ENCODE peak calls at places on chromosomes 3 and 15, in ten cellular contexts. Z, H, F, Y, N, X, P, S, R and W are unnamed samples.

GRCh38 chr3:150248116-150248864 is 159.8 kb upstream of the TSC22D2 start:
- DNase-seq in P (no peak), F (no peak), S (no peak), H (no peak), R (no peak), N (peak), Y (no peak), Z (no peak), X (no peak), W (no peak)

GRCh38 chr3:171461087-171461917 is 1.1 kb upstream of the TNIK start:
- DNase-seq in X (peak), F (no peak), S (peak), Y (peak), H (no peak), P (peak), N (no peak), R (no peak), Z (peak), W (peak)

GRCh38 chr15:67501177-67501835 is 19.6 kb upstream of the C15orf61 start:
- DNase-seq in S (no peak), Y (peak), R (no peak), Z (peak), P (no peak), X (no peak), F (no peak), H (no peak), N (no peak), W (no peak)

GRCh38 chr3:33868309-33868708 is 69.9 kb downstream of the PDCD6IP start:
- DNase-seq in Z (no peak), N (no peak), S (no peak), F (no peak), Y (no peak), R (no peak), X (no peak), P (no peak), H (no peak), W (no peak)

GRCh38 chr3:37544869-37545352 is 316.8 kb upstream of the CTDSPL start:
- DNase-seq in F (peak), N (no peak), H (no peak), P (no peak), Z (no peak), Y (no peak), R (no peak), S (no peak), X (no peak), W (no peak)

GRCh38 chr15:71515375-71516186 is 294.8 kb upstream of the NR2E3 start:
- DNase-seq in F (no peak), N (no peak), X (peak), H (no peak), S (no peak), Y (peak), P (peak), Z (no peak), R (no peak), W (peak)

GRCh38 chr3:122661633-122662032 is 19.0 kb upstream of the PARP14 start:
- DNase-seq in P (no peak), F (no peak), Z (peak), Y (no peak), N (no peak), R (no peak), H (peak), X (peak), S (no peak), W (no peak)

GRCh38 chr15:57992761-57993295 is 72.7 kb downstream of the ALDH1A2 start:
- DNase-seq in X (no peak), F (no peak), H (no peak), Y (no peak), N (no peak), P (no peak), R (no peak), Z (no peak), S (no peak), W (no peak)

GRCh38 chr3:64109438-64109837 is 86.1 kb upstream of the PSMD6 start:
- DNase-seq in Z (no peak), R (no peak), N (no peak), Y (peak), H (no peak), F (no peak), P (peak), S (no peak), X (peak), W (no peak)

GRCh38 chr15:45089712-45090373 is 24.1 kb downstream of the DUOX2 start:
- DNase-seq in X (no peak), F (no peak), N (no peak), H (no peak), S (no peak), Z (no peak), R (no peak), Y (no peak), P (no peak), W (no peak)

GRCh38 chr15:45087513-45087912 is 26.5 kb downstream of the DUOX2 start:
- DNase-seq in Y (no peak), N (no peak), H (no peak), R (no peak), Z (peak), X (no peak), F (no peak), S (no peak), P (no peak), W (no peak)

GRCh38 chr15:45091581-45091980 is 22.4 kb downstream of the DUOX2 start:
- DNase-seq in S (no peak), R (no peak), X (no peak), P (no peak), N (no peak), H (no peak), Y (no peak), Z (no peak), F (no peak), W (peak)

GRCh38 chr15:45091161-45091560 is 22.8 kb downstream of the DUOX2 start:
- DNase-seq in Y (peak), P (no peak), X (no peak), S (no peak), R (no peak), H (no peak), N (no peak), F (no peak), Z (no peak), W (no peak)

DNA sequence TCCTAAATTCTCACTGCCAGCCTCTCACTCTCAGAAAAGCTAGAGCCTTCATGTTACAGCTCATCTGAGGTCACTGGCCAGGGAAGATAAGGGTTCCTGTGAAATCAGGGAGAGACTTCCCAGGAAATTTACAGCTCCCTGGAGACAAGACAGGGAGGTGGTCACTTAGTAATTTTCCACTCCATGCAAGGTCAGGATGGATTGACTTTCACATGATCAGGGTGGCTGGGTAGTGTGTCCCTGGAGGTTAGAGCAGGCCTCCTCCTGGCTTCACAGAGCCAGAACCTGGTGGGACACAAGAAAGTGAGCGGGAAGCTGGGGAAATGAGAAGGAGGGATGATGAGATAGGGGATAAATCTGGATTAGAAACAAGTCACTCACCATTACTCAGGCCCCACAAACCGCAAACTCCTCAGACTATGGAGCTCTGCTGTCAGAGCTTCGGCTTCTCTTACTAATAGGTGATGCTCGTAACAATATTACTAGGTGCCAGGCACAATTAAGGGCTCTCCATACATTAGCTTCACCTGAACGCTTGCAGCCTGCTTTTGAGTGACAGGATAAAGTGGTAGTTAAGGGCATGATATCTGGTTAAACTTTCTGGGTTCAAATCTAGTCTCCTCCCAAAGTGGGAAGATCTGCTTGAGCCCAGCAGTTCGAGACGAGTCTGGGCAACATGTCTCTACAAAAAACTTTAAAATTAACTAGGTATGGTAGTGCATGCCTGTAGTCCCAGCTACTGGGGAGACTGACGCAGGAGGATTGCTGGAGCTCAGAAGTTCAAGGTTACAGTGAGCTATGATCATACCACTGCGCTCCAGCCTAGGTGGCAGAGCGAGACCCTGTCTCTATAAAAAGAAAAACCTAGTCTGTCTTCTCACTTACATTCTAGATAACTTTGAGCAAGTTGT is 24.9 kb downstream of the DUOX2 start:
- DNase-seq in R (no peak), Y (no peak), H (no peak), X (no peak), S (no peak), Z (no peak), P (no peak), N (no peak), F (no peak), W (peak)
- TF ChIP-seq POLR2A in R (no peak), Y (no peak), H (no peak), X (no peak), S (no peak), Z (no peak), P (no peak), N (no peak), F (no peak), W (no peak)

GRCh38 chr15:74614744-74615312 is 808 bp upstream of the CLK3 start:
- DNase-seq in Y (peak), S (peak), Z (peak), R (peak), H (peak), F (peak), X (peak), P (peak), N (no peak), W (peak)

GRCh38 chr15:74616996-74617395 is 1.4 kb downstream of the CLK3 start:
- DNase-seq in Y (no peak), F (no peak), S (no peak), H (no peak), X (no peak), R (no peak), Z (no peak), P (no peak), N (no peak), W (no peak)

GRCh38 chr15:74613953-74614743 is 1.5 kb upstream of the CLK3 start:
- DNase-seq in P (no peak), Z (no peak), X (no peak), H (no peak), N (peak), S (no peak), R (no peak), Y (no peak), F (no peak), W (no peak)

GRCh38 chr15:74616020-74616939 is 644 bp downstream of the CLK3 start:
- DNase-seq in R (peak), F (peak), S (peak), P (peak), Y (no peak), X (peak), H (peak), Z (peak), N (peak), W (peak)

GRCh38 chr15:74615313-74616019 is at the start of gene CLK3:
- DNase-seq in F (peak), N (peak), R (peak), S (peak), Y (peak), Z (peak), X (peak), P (peak), H (peak), W (peak)
- TF ChIP-seq POLR2A in F (peak), N (peak), R (no peak), S (peak), Y (peak), Z (peak), X (peak), P (peak), H (peak), W (peak)

DNA sequence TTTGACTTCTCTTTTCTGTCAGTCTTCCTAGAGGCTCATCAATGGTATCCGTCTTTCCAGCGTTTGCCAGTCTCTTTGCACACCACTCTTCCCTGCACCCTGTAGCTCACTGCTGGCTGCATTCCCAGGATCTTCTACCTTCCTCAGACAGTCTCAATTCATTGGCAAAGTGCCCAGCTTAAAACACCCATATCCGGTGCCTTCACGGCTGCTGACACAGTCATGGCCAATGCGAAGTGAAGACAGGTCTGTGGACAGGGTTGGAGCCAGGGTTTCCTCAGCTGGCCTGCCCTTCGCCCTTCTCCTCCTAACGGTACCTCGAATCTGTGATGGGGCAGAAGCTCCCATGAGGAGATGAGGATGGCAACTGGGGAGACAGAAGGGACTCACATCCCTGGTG is 36.1 kb downstream of the PTH1R start:
- DNase-seq in R (no peak), Y (peak), X (peak), N (peak), F (peak), P (peak), H (no peak), S (no peak), Z (no peak), W (peak)
- TF ChIP-seq POLR2A in R (no peak), Y (no peak), X (no peak), N (no peak), F (no peak), P (no peak), H (no peak), S (no peak), Z (no peak), W (no peak)

DNA sequence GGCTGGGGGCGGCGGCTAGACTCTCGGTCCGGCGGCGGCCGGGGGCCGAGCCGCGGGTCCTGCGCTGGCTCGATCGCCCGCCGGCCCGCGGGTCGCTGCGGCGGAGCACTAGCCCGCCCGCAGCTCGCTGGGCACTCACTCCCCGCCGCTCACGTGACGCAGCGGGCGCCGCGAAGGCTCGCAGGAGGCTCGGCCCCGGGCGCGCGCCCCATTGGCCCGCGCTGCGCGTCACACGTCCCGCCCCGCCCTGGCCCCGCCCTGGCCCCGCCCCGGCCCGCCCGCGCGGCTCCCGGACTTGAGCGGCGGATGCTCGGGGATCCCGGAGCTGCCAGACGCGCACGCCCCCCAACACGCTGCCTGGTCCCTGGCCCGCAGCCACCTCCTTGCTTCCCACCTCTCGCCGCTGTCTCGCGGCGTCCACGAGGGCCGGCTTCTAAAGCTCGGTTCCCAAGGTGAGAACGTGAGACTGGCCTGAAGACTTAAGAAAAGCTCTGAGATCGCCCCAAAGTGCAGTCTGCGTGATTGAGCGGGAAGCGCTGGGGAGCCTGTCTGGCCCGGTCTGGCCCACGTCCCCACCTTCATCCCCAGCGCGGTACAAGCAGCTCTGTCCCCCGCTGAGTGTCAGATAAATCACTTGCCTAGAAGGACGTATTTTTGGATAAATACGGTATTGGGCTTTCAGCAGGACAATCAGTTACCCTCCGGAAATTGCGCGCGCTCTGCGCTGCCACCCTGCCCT is at the start of gene KLF15:
- DNase-seq in H (peak), Z (peak), N (peak), F (peak), S (peak), X (peak), P (peak), R (peak), Y (peak), W (peak)
- TF ChIP-seq POLR2A in H (peak), Z (no peak), N (peak), F (no peak), S (peak), X (peak), P (no peak), R (no peak), Y (no peak), W (peak)

GRCh38 chr3:196284396-196284795 is 3.1 kb downstream of the PCYT1A start:
- DNase-seq in Y (no peak), P (no peak), F (no peak), X (no peak), N (no peak), R (no peak), H (no peak), S (no peak), Z (no peak), W (no peak)

GRCh38 chr3:196287066-196287404 is 491 bp downstream of the PCYT1A start:
- DNase-seq in F (no peak), Y (peak), P (no peak), H (peak), X (no peak), N (no peak), Z (no peak), R (no peak), S (no peak), W (no peak)

GRCh38 chr3:196292281-196292923 is 4.9 kb upstream of the PCYT1A start:
- DNase-seq in R (no peak), Z (no peak), H (peak), P (no peak), F (no peak), X (no peak), S (no peak), N (no peak), Y (no peak), W (no peak)

GRCh38 chr3:196288141-196288460 is 575 bp upstream of the PCYT1A start:
- DNase-seq in X (no peak), Z (no peak), F (no peak), R (no peak), P (no peak), Y (no peak), H (no peak), S (no peak), N (no peak), W (no peak)

DNA sequence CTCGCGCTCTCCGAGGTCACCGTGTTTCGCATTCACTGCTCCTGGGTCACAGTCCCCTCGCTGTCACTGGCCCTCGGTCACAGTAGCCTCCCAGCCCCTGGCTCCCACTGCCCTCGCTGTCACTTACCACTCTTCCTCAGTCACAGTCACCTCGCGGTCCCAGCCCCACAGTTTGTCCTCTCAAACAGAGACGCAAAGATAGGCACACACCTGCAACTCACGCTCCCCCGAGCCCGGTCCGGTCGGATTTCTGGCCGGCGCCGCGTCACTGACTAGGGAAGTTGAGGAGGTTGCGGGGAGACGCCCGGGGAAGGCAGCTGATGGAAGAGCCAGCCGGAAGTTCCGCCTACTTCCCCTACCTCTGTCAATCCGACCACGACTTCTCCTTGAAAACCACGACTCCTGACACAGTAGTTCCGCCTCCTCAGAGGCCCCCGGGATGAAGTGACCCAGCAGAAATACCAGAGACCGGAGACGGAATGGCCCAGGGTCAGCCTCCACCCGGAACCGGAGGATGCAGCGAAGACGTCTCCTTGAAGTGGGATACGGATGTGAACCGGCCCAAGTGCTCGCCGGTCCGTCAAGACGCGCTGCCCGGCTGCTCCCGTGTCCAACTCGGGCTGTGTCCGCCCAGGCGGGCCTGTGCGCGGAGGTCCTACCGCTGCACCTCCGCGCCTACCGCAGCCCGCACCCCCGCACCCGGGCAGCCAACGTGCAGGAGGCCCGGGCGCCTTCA is at the start of gene PCYT1A:
- DNase-seq in Y (peak), H (peak), Z (peak), N (peak), X (peak), R (peak), S (peak), P (peak), F (peak), W (peak)
- TF ChIP-seq POLR2A in Y (peak), H (peak), Z (peak), N (peak), X (peak), R (no peak), S (peak), P (peak), F (peak), W (peak)

GRCh38 chr3:186413615-186414415 is 51.8 kb upstream of the DGKG start:
- DNase-seq in Y (peak), S (peak), R (peak), F (peak), N (peak), P (peak), Z (peak), X (peak), H (peak), W (peak)
- TF ChIP-seq POLR2A in Y (no peak), S (no peak), R (no peak), F (no peak), N (no peak), P (no peak), Z (no peak), X (peak), H (no peak), W (peak)

GRCh38 chr3:5220667-5221431 is 33.3 kb downstream of the EDEM1 start:
- DNase-seq in F (no peak), Z (no peak), P (no peak), R (no peak), Y (no peak), N (no peak), S (no peak), X (no peak), H (no peak), W (no peak)
- TF ChIP-seq POLR2A in F (no peak), Z (no peak), P (no peak), R (no peak), Y (no peak), N (no peak), S (no peak), X (no peak), H (no peak), W (no peak)

GRCh38 chr3:48222616-48223513 is at the start of gene CAMP:
- DNase-seq in N (no peak), S (peak), Y (peak), R (peak), P (peak), H (peak), X (peak), Z (peak), F (peak), W (peak)
- TF ChIP-seq POLR2A in N (no peak), S (no peak), Y (no peak), R (no peak), P (no peak), H (no peak), X (no peak), Z (no peak), F (no peak), W (no peak)

GRCh38 chr15:55319537-55320325 is 709 bp downstream of the PIGB start:
- DNase-seq in Y (peak), F (no peak), N (no peak), R (peak), H (no peak), Z (peak), P (peak), S (peak), X (peak), W (no peak)

GRCh38 chr15:55322452-55322851 is 3.4 kb downstream of the PIGB start:
- DNase-seq in N (no peak), Y (no peak), R (no peak), Z (peak), H (no peak), P (no peak), X (no peak), F (no peak), S (no peak), W (no peak)

GRCh38 chr15:55320963-55321362 is 1.9 kb downstream of the PIGB start:
- DNase-seq in Y (no peak), S (no peak), P (no peak), R (no peak), F (no peak), H (no peak), X (no peak), N (no peak), Z (no peak), W (no peak)

GRCh38 chr15:55318588-55319494 is at the start of the genes PIGB and PIGBOS1:
- DNase-seq in R (peak), Y (peak), N (peak), F (peak), H (peak), S (peak), P (peak), Z (peak), X (peak), W (peak)
- TF ChIP-seq POLR2A in R (no peak), Y (peak), N (peak), F (peak), H (peak), S (peak), P (peak), Z (peak), X (peak), W (no peak)